ENCODE peak calls at places on chromosomes 13 and 19, in ten cellular contexts. One of them, this sample, is unnamed.

GRCh38 chr19:15288146-15288963 is 44.0 kb downstream of the BRD4 start:
- DNase-seq in aorta: no peak
- DNase-seq in fibroblast of pulmonary artery: no peak
- DNase-seq in fibroblast of lung: no peak
- DNase-seq in AG10803: peak; percentile 70
- DNase-seq in cardiac muscle cell: no peak
- DNase-seq in A549: no peak
- DNase-seq in left ventricle myocardium inferior: no peak
- DNase-seq in psoas muscle: no peak
- DNase-seq in transverse colon: no peak
- DNase-seq in this sample: no peak

GRCh38 chr13:103883152-103883551 is 816.9 kb upstream of the SLC10A2 start:
- DNase-seq in aorta: peak; percentile 90
- DNase-seq in fibroblast of pulmonary artery: peak; percentile 95
- DNase-seq in fibroblast of lung: peak; percentile 96
- DNase-seq in AG10803: peak; percentile 82
- DNase-seq in cardiac muscle cell: peak; percentile 95
- DNase-seq in A549: peak; percentile 24
- DNase-seq in left ventricle myocardium inferior: peak; percentile 80
- DNase-seq in psoas muscle: peak; percentile 79
- DNase-seq in transverse colon: peak; percentile 50
- DNase-seq in this sample: peak; percentile 96

GRCh38 chr19:43713208-43713607 is 2.7 kb upstream of the IRGC start:
- DNase-seq in aorta: no peak
- DNase-seq in fibroblast of pulmonary artery: no peak
- DNase-seq in fibroblast of lung: no peak
- DNase-seq in AG10803: no peak
- DNase-seq in cardiac muscle cell: no peak
- DNase-seq in A549: no peak
- DNase-seq in left ventricle myocardium inferior: no peak
- DNase-seq in psoas muscle: no peak
- DNase-seq in transverse colon: no peak
- DNase-seq in this sample: no peak

GRCh38 chr19:19537321-19538048 is 580 bp upstream of the CILP2 start:
- DNase-seq in aorta: no peak
- DNase-seq in fibroblast of pulmonary artery: no peak
- DNase-seq in fibroblast of lung: no peak
- DNase-seq in AG10803: no peak
- DNase-seq in cardiac muscle cell: no peak
- DNase-seq in A549: no peak
- DNase-seq in left ventricle myocardium inferior: no peak
- DNase-seq in psoas muscle: no peak
- DNase-seq in transverse colon: no peak
- DNase-seq in this sample: no peak

GRCh38 chr19:47421844-47422395 is 2.6 kb upstream of the MEIS3 start:
- DNase-seq in aorta: no peak
- DNase-seq in fibroblast of pulmonary artery: no peak
- DNase-seq in fibroblast of lung: no peak
- DNase-seq in AG10803: no peak
- DNase-seq in cardiac muscle cell: no peak
- DNase-seq in A549: no peak
- DNase-seq in left ventricle myocardium inferior: no peak
- DNase-seq in psoas muscle: no peak
- DNase-seq in transverse colon: no peak
- DNase-seq in this sample: no peak

GRCh38 chr13:37769078-37769477 is 100.5 kb downstream of the TRPC4 start:
- DNase-seq in aorta: no peak
- DNase-seq in fibroblast of pulmonary artery: peak; percentile 26
- DNase-seq in fibroblast of lung: no peak
- DNase-seq in AG10803: no peak
- DNase-seq in cardiac muscle cell: no peak
- DNase-seq in A549: no peak
- DNase-seq in left ventricle myocardium inferior: no peak
- DNase-seq in psoas muscle: no peak
- DNase-seq in transverse colon: no peak
- DNase-seq in this sample: no peak

GRCh38 chr13:46165485-46166220 is 16.3 kb downstream of the LCP1 start:
- DNase-seq in aorta: no peak
- DNase-seq in fibroblast of pulmonary artery: no peak
- DNase-seq in fibroblast of lung: no peak
- DNase-seq in AG10803: no peak
- DNase-seq in cardiac muscle cell: no peak
- DNase-seq in A549: no peak
- DNase-seq in left ventricle myocardium inferior: no peak
- DNase-seq in psoas muscle: no peak
- DNase-seq in transverse colon: no peak
- DNase-seq in this sample: peak; percentile 49

GRCh38 chr19:12035220-12036172 is at the start of gene ZNF433:
- DNase-seq in aorta: peak; percentile 98
- DNase-seq in fibroblast of pulmonary artery: peak; percentile 82
- DNase-seq in fibroblast of lung: peak; percentile 82
- DNase-seq in AG10803: peak; percentile 79
- DNase-seq in cardiac muscle cell: peak; percentile 90
- DNase-seq in A549: no peak
- DNase-seq in left ventricle myocardium inferior: peak; percentile 96
- DNase-seq in psoas muscle: peak; percentile 96
- DNase-seq in transverse colon: peak; percentile 96
- DNase-seq in this sample: peak; percentile 85

DNA sequence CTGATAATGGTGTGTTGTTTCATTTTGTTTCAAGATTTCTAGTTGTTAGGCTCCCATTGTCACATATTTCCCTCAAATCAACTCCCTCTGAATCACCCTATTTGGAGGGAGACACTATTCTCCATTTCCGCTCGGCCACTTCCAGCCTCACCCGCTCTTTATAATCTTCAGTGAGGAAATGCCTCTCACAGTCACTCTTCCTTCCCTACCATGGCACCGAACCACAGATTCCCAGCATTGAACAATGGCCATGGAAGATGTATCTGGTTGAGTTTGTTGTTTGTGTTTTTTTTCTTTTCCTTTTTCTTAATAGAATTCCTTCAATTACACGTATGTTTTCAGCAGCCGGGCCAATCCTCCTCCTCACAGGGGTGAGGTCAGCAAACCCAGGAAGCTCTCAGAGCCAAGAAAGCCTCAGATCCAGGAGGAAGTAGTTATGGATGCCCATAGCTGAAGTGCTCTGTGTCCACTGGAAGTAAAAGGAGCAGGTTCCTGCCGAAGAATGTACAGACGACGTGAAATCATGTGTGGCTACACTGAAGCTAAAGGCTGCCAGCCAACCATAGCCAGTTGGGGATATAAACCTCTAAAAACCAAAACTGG is 472.1 kb downstream of the FOXO1 start:
- DNase-seq in aorta: no peak
- DNase-seq in fibroblast of pulmonary artery: peak; percentile 82
- DNase-seq in fibroblast of lung: no peak
- DNase-seq in AG10803: peak; percentile 9
- DNase-seq in cardiac muscle cell: peak; percentile 43
- DNase-seq in A549: no peak
- DNase-seq in left ventricle myocardium inferior: no peak
- DNase-seq in psoas muscle: no peak
- DNase-seq in transverse colon: no peak
- DNase-seq in this sample: no peak
- H3K4me3 ChIP-seq in aorta: no peak overlapping the region
- H3K4me3 ChIP-seq in fibroblast of pulmonary artery: no peak overlapping the region
- H3K4me3 ChIP-seq in fibroblast of lung: no peak overlapping the region
- H3K4me3 ChIP-seq in AG10803: no peak overlapping the region
- H3K4me3 ChIP-seq in cardiac muscle cell: no peak overlapping the region
- H3K4me3 ChIP-seq in A549: no peak overlapping the region
- H3K4me3 ChIP-seq in left ventricle myocardium inferior: peak overlapping the region; percentile 28
- H3K4me3 ChIP-seq in psoas muscle: peak overlapping the region; percentile 24
- H3K4me3 ChIP-seq in transverse colon: no peak overlapping the region
- H3K4me3 ChIP-seq in this sample: no peak overlapping the region

GRCh38 chr13:51844862-51845573 is at the start of gene TMEM272:
- DNase-seq in aorta: peak; percentile 83
- DNase-seq in fibroblast of pulmonary artery: peak; percentile 45
- DNase-seq in fibroblast of lung: peak; percentile 30
- DNase-seq in AG10803: no peak
- DNase-seq in cardiac muscle cell: peak; percentile 60
- DNase-seq in A549: peak; percentile 77
- DNase-seq in left ventricle myocardium inferior: peak; percentile 42
- DNase-seq in psoas muscle: peak; percentile 40
- DNase-seq in transverse colon: peak; percentile 48
- DNase-seq in this sample: peak; percentile 47

GRCh38 chr13:51843529-51843928 is 1.4 kb downstream of the TMEM272 start:
- DNase-seq in aorta: no peak
- DNase-seq in fibroblast of pulmonary artery: no peak
- DNase-seq in fibroblast of lung: no peak
- DNase-seq in AG10803: no peak
- DNase-seq in cardiac muscle cell: no peak
- DNase-seq in A549: no peak
- DNase-seq in left ventricle myocardium inferior: no peak
- DNase-seq in psoas muscle: no peak
- DNase-seq in transverse colon: no peak
- DNase-seq in this sample: no peak

GRCh38 chr13:51848674-51849073 is 3.7 kb upstream of the TMEM272 start:
- DNase-seq in aorta: no peak
- DNase-seq in fibroblast of pulmonary artery: peak; percentile 46
- DNase-seq in fibroblast of lung: peak; percentile 67
- DNase-seq in AG10803: peak; percentile 29
- DNase-seq in cardiac muscle cell: peak; percentile 18
- DNase-seq in A549: no peak
- DNase-seq in left ventricle myocardium inferior: no peak
- DNase-seq in psoas muscle: no peak
- DNase-seq in transverse colon: no peak
- DNase-seq in this sample: peak; percentile 54

GRCh38 chr13:51846756-51847155 is 1.8 kb upstream of the TMEM272 start:
- DNase-seq in aorta: no peak
- DNase-seq in fibroblast of pulmonary artery: no peak
- DNase-seq in fibroblast of lung: no peak
- DNase-seq in AG10803: no peak
- DNase-seq in cardiac muscle cell: no peak
- DNase-seq in A549: no peak
- DNase-seq in left ventricle myocardium inferior: no peak
- DNase-seq in psoas muscle: no peak
- DNase-seq in transverse colon: no peak
- DNase-seq in this sample: no peak

DNA sequence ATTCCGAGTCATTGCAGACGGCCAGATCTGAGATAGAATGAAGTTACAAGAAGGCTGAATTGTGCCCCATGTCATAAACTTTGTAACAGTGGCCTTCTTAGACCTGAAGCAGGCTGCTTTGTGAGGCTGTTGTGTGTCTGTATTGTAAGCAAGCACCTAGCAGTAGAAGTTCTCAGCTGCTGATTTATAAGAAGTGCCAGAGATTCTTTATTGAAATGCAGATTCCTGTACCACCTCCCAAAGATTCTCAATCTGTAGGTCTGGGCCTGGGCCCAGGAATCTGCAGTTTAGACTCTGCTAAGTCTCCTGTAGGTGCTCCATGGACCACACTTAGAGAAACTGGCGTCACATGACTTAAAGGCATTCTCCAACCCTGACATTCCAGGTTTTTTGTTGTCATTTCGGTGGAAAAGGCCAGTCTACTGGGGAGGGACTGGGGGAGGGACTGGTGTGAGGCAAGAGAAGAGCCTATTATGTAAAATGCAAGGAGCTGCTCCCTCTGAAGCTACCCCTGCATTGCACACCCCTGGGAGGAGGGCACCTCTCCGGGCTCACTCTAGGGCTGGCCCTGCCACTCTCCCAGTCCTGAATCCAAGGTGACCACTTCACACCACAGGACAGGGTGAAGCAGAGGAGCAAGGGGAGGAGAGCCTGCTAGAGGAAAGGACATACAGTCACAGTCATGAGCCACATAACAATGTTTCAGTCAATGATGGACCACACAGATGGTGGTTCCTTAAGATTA is 769 bp upstream of the TMEM272 start:
- DNase-seq in aorta: no peak
- DNase-seq in fibroblast of pulmonary artery: no peak
- DNase-seq in fibroblast of lung: no peak
- DNase-seq in AG10803: no peak
- DNase-seq in cardiac muscle cell: no peak
- DNase-seq in A549: no peak
- DNase-seq in left ventricle myocardium inferior: no peak
- DNase-seq in psoas muscle: no peak
- DNase-seq in transverse colon: no peak
- DNase-seq in this sample: no peak
- H3K4me3 ChIP-seq in aorta: no peak overlapping the region
- H3K4me3 ChIP-seq in fibroblast of pulmonary artery: no peak overlapping the region
- H3K4me3 ChIP-seq in fibroblast of lung: no peak overlapping the region
- H3K4me3 ChIP-seq in AG10803: no peak overlapping the region
- H3K4me3 ChIP-seq in cardiac muscle cell: no peak overlapping the region
- H3K4me3 ChIP-seq in A549: peak overlapping the region; percentile 15
- H3K4me3 ChIP-seq in left ventricle myocardium inferior: no peak overlapping the region
- H3K4me3 ChIP-seq in psoas muscle: peak overlapping the region; percentile 46
- H3K4me3 ChIP-seq in transverse colon: no peak overlapping the region
- H3K4me3 ChIP-seq in this sample: no peak overlapping the region

GRCh38 chr19:41189425-41190065 is 3.5 kb upstream of the CYP2S1 start:
- DNase-seq in aorta: no peak
- DNase-seq in fibroblast of pulmonary artery: no peak
- DNase-seq in fibroblast of lung: no peak
- DNase-seq in AG10803: no peak
- DNase-seq in cardiac muscle cell: peak; percentile 23
- DNase-seq in A549: no peak
- DNase-seq in left ventricle myocardium inferior: no peak
- DNase-seq in psoas muscle: no peak
- DNase-seq in transverse colon: no peak
- DNase-seq in this sample: no peak

GRCh38 chr19:41194157-41194552 is 1.1 kb downstream of the CYP2S1 start:
- DNase-seq in aorta: no peak
- DNase-seq in fibroblast of pulmonary artery: no peak
- DNase-seq in fibroblast of lung: no peak
- DNase-seq in AG10803: no peak
- DNase-seq in cardiac muscle cell: no peak
- DNase-seq in A549: no peak
- DNase-seq in left ventricle myocardium inferior: no peak
- DNase-seq in psoas muscle: no peak
- DNase-seq in transverse colon: no peak
- DNase-seq in this sample: no peak

GRCh38 chr19:41193420-41194156 is 569 bp downstream of the CYP2S1 start:
- DNase-seq in aorta: no peak
- DNase-seq in fibroblast of pulmonary artery: no peak
- DNase-seq in fibroblast of lung: no peak
- DNase-seq in AG10803: no peak
- DNase-seq in cardiac muscle cell: no peak
- DNase-seq in A549: peak; percentile 69
- DNase-seq in left ventricle myocardium inferior: no peak
- DNase-seq in psoas muscle: no peak
- DNase-seq in transverse colon: no peak
- DNase-seq in this sample: no peak

GRCh38 chr19:41195675-41196497 is 2.9 kb downstream of the CYP2S1 start:
- DNase-seq in aorta: no peak
- DNase-seq in fibroblast of pulmonary artery: no peak
- DNase-seq in fibroblast of lung: peak; percentile 36
- DNase-seq in AG10803: no peak
- DNase-seq in cardiac muscle cell: peak; percentile 23
- DNase-seq in A549: no peak
- DNase-seq in left ventricle myocardium inferior: no peak
- DNase-seq in psoas muscle: no peak
- DNase-seq in transverse colon: no peak
- DNase-seq in this sample: peak; percentile 44

GRCh38 chr19:41192574-41193419 is at the start of gene CYP2S1:
- DNase-seq in aorta: no peak
- DNase-seq in fibroblast of pulmonary artery: no peak
- DNase-seq in fibroblast of lung: peak; percentile 14
- DNase-seq in AG10803: no peak
- DNase-seq in cardiac muscle cell: peak; percentile 11
- DNase-seq in A549: peak; percentile 93
- DNase-seq in left ventricle myocardium inferior: no peak
- DNase-seq in psoas muscle: no peak
- DNase-seq in transverse colon: peak; percentile 75
- DNase-seq in this sample: no peak
- H3K4me3 ChIP-seq in aorta: no peak within 1 kb of the TSS
- H3K4me3 ChIP-seq in fibroblast of pulmonary artery: peak within 1 kb of the TSS; percentile 32
- H3K4me3 ChIP-seq in fibroblast of lung: peak within 1 kb of the TSS; percentile 59
- H3K4me3 ChIP-seq in AG10803: peak within 1 kb of the TSS; percentile 34
- H3K4me3 ChIP-seq in cardiac muscle cell: peak within 1 kb of the TSS; percentile 28
- H3K4me3 ChIP-seq in A549: peak within 1 kb of the TSS; percentile 55
- H3K4me3 ChIP-seq in left ventricle myocardium inferior: peak within 1 kb of the TSS; percentile 48
- H3K4me3 ChIP-seq in psoas muscle: peak within 1 kb of the TSS; percentile 28
- H3K4me3 ChIP-seq in transverse colon: peak within 1 kb of the TSS; percentile 65
- H3K4me3 ChIP-seq in this sample: peak within 1 kb of the TSS; percentile 46

DNA sequence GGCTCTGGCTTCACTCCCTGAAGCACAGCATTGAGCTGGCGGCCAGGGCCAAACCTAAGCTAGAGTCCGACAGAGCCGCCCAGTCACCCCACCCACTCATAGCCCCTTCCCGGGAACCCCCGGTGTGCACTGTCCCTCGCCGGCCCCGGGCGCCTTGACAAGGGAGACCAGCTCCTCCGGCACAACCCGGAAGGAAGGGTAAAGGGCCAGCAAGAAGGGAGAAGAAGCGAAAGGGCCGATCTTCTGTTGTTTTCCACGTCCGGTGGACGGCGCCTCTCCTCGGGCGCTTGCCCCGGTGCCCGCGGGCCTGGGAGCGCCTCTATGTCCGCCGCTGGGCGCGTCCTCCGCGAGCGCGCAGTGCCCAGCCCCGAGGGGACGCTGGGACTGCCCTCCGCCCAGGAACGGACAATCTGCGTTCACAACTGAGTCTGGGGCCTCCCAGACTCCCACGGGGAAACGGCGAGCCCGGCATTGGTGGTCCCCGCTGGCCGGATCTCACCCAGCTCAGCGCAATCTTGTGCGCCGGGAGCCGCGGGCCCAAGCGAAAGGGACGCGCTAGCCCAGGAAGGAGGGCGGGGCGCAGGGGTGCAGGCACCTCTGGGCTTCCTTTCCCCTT is 172.5 kb upstream of the MIR17HG start:
- DNase-seq in aorta: peak; percentile 73
- DNase-seq in fibroblast of pulmonary artery: no peak
- DNase-seq in fibroblast of lung: no peak
- DNase-seq in AG10803: no peak
- DNase-seq in cardiac muscle cell: peak; percentile 19
- DNase-seq in A549: no peak
- DNase-seq in left ventricle myocardium inferior: no peak
- DNase-seq in psoas muscle: no peak
- DNase-seq in transverse colon: no peak
- DNase-seq in this sample: no peak
- H3K4me3 ChIP-seq in aorta: peak overlapping the region; percentile 11
- H3K4me3 ChIP-seq in fibroblast of pulmonary artery: peak overlapping the region; percentile 32
- H3K4me3 ChIP-seq in fibroblast of lung: no peak overlapping the region
- H3K4me3 ChIP-seq in AG10803: no peak overlapping the region
- H3K4me3 ChIP-seq in cardiac muscle cell: peak overlapping the region; percentile 10
- H3K4me3 ChIP-seq in A549: peak overlapping the region; percentile 49
- H3K4me3 ChIP-seq in left ventricle myocardium inferior: peak overlapping the region; percentile 61
- H3K4me3 ChIP-seq in psoas muscle: peak overlapping the region; percentile 5
- H3K4me3 ChIP-seq in transverse colon: peak overlapping the region; percentile 33
- H3K4me3 ChIP-seq in this sample: peak overlapping the region; percentile 33

This sample was measured in choroid plexus epithelial cell.